ENCODE peak calls at places on chromosomes 3 and 15, in eight cellular contexts. H is PC-3; K is sigmoid colon; N is spleen; U is heart right ventricle; L is body of pancreas; B is CD8-positive, alpha-beta T cell; S is cardiac muscle cell. T is an unnamed sample.
A peak's percentile ranks its signal among the peaks of the same experiment; 100 is the strongest.

GRCh38 chr3:68256635-68257034 is 602.2 kb upstream of the SUCLG2 start:
- DNase-seq in U (no peak), L (no peak), H (peak; percentile 1), N (no peak), K (no peak), B (no peak), S (no peak), T (no peak)

GRCh38 chr3:48503406-48504050 is 446 bp downstream of the SHISA5 start:
- DNase-seq in U (peak; percentile 49), N (peak; percentile 82), H (peak; percentile 55), S (peak; percentile 18), B (no peak), K (peak; percentile 88), L (peak; percentile 25), T (peak; percentile 68)

GRCh38 chr3:121295453-121295852 is 250.3 kb downstream of the POLQ start:
- DNase-seq in L (no peak), U (no peak), S (no peak), B (no peak), N (no peak), K (no peak), H (peak; percentile 83), T (no peak)

GRCh38 chr3:157127831-157128767 is 31.8 kb downstream of the CCNL1 start:
- DNase-seq in N (no peak), H (peak; percentile 85), K (peak; percentile 69), L (peak; percentile 65), S (peak; percentile 67), U (no peak), B (peak; percentile 36), T (peak; percentile 58)

GRCh38 chr3:116058844-116059243 is 386.4 kb downstream of the LSAMP start:
- DNase-seq in N (no peak), K (no peak), L (no peak), H (no peak), S (no peak), B (no peak), U (no peak), T (no peak)

GRCh38 chr3:69250014-69250413 is 127.6 kb upstream of the LMOD3 start:
- DNase-seq in B (no peak), N (no peak), L (peak; percentile 36), U (peak; percentile 32), K (no peak), S (peak; percentile 85), H (no peak), T (no peak)

GRCh38 chr15:52295421-52295991 is at the start of gene MYO5C:
- DNase-seq in N (peak; percentile 88), K (peak; percentile 77), U (peak; percentile 80), B (no peak), L (peak; percentile 96), S (peak; percentile 88), H (peak; percentile 88), T (peak; percentile 70)

GRCh38 chr3:41234823-41235722 is 35.8 kb downstream of the CTNNB1 start:
- DNase-seq in H (peak; percentile 39), N (no peak), U (no peak), L (no peak), K (no peak), S (no peak), B (no peak), T (no peak)

GRCh38 chr15:88539441-88539840 is 7.0 kb downstream of the DET1 start:
- DNase-seq in L (no peak), K (no peak), B (no peak), S (no peak), U (no peak), H (no peak), N (no peak), T (no peak)

GRCh38 chr3:172106989-172107388 is 67.6 kb downstream of the FNDC3B start:
- DNase-seq in S (peak; percentile 20), B (peak; percentile 47), K (no peak), N (peak; percentile 79), L (no peak), U (no peak), H (no peak), T (no peak)

GRCh38 chr3:160097478-160097877 is 108.8 kb downstream of the IL12A start:
- DNase-seq in N (no peak), U (no peak), H (no peak), S (no peak), K (no peak), L (no peak), B (no peak), T (no peak)

GRCh38 chr3:188282871-188283270 is 128.9 kb downstream of the LPP start:
- DNase-seq in L (no peak), N (no peak), U (no peak), H (no peak), K (no peak), S (no peak), B (no peak), T (no peak)
- H3K4me1 ChIP-seq in L (peaks cover 24% of the 10 kb centered on the region), N (peaks cover 10% of the 10 kb centered on the region), U (peaks cover 83% of the 10 kb centered on the region), H (peaks cover 39% of the 10 kb centered on the region), K (peaks cover 88% of the 10 kb centered on the region), S (peaks cover 24% of the 10 kb centered on the region), B (no peaks in the 10 kb centered on the region), T (peaks cover 78% of the 10 kb centered on the region)

GRCh38 chr3:8482960-8483665 is 18.5 kb upstream of the LMCD1 start:
- DNase-seq in S (no peak), K (peak; percentile 75), B (no peak), H (peak; percentile 97), L (peak; percentile 74), U (peak; percentile 77), N (no peak), T (peak; percentile 82)
- TF ChIP-seq CTCF in S (no peak), K (no peak), B (no peak), H (no peak), L (no peak), U (no peak), N (no peak), T (no peak)

GRCh38 chr3:49725906-49726681 is 2.3 kb upstream of the GMPPB start:
- DNase-seq in N (no peak), B (no peak), H (no peak), U (no peak), L (no peak), K (no peak), S (no peak), T (no peak)
- H3K27ac ChIP-seq in N (no peak overlapping the region), B (no peak overlapping the region), H (no peak overlapping the region), U (no peak overlapping the region), L (no peak overlapping the region), K (no peak overlapping the region), S (no peak overlapping the region), T (peak overlapping the region; percentile 16)

GRCh38 chr15:78069052-78069414 is 8.5 kb downstream of the TBC1D2B start:
- DNase-seq in L (no peak), U (no peak), S (no peak), N (no peak), K (peak; percentile 46), H (no peak), B (no peak), T (no peak)

GRCh38 chr15:78069630-78070029 is 7.9 kb downstream of the TBC1D2B start:
- DNase-seq in S (no peak), L (no peak), N (no peak), B (no peak), H (no peak), U (no peak), K (no peak), T (no peak)

GRCh38 chr15:78065284-78065872 is 12.1 kb downstream of the TBC1D2B start:
- DNase-seq in U (peak; percentile 50), B (no peak), N (no peak), K (peak; percentile 91), H (peak; percentile 20), L (no peak), S (no peak), T (peak; percentile 71)

GRCh38 chr15:78065973-78066946 is 11.3 kb downstream of the TBC1D2B start:
- DNase-seq in H (no peak), S (no peak), N (no peak), L (no peak), U (no peak), K (peak; percentile 65), B (no peak), T (no peak)

GRCh38 chr15:78067328-78068241 is 9.9 kb downstream of the TBC1D2B start:
- DNase-seq in H (peak; percentile 44), N (no peak), B (no peak), U (no peak), L (no peak), S (no peak), K (peak; percentile 61), T (no peak)
- H3K4me1 ChIP-seq in H (peaks cover 36% of the 10 kb centered on the region), N (peaks cover 84% of the 10 kb centered on the region), B (peaks cover 97% of the 10 kb centered on the region), U (peaks cover 98% of the 10 kb centered on the region), L (peaks cover 94% of the 10 kb centered on the region), S (no peaks in the 10 kb centered on the region), K (peaks cover 86% of the 10 kb centered on the region), T (peaks cover 82% of the 10 kb centered on the region)

GRCh38 chr3:123652346-123652984 is 67.6 kb upstream of the HACD2 start:
- DNase-seq in H (peak; percentile 87), U (peak; percentile 80), B (no peak), K (peak; percentile 91), N (peak; percentile 87), S (peak; percentile 84), L (peak; percentile 75), T (peak; percentile 87)
- TF ChIP-seq CTCF in H (peak; percentile 99), U (peak; percentile 88), B (no peak), K (no peak), N (peak; percentile 51), S (peak; percentile 92), L (peak; percentile 90), T (peak; percentile 88)

GRCh38 chr3:125061170-125061569 is 5.4 kb upstream of the HEG1 start:
- DNase-seq in H (no peak), N (no peak), S (peak; percentile 51), U (peak; percentile 87), K (peak; percentile 89), B (no peak), L (no peak), T (peak; percentile 64)
- H3K27ac ChIP-seq in H (no peak overlapping the region), N (no peak overlapping the region), S (peak overlapping the region; percentile 88), U (peak overlapping the region; percentile 89), K (peak overlapping the region; percentile 78), B (no peak overlapping the region), L (no peak overlapping the region), T (peak overlapping the region; percentile 78)